ENCODE peak calls at places on chromosomes 1 and 21, in eight cellular contexts. L is amygdala, U is HTR-8/SVneo, C is substantia nigra, X is tibial nerve, E is dermis blood vessel endothelial cell, Z is progenitor cell of endocrine pancreas, Y is HT-29. G is an unnamed sample.

GRCh38 chr1:224182057-224182865 is 779 bp upstream of the DEGS1 start:
- DNase-seq in C (no peak), U (no peak), L (no peak), X (no peak), Y (peak; percentile 57), E (no peak), Z (no peak), G (no peak)

GRCh38 chr1:242800521-242800920 is 276.0 kb upstream of the PLD5 start:
- DNase-seq in C (no peak), Z (no peak), U (no peak), L (no peak), Y (no peak), X (no peak), E (no peak), G (no peak)

GRCh38 chr1:46623733-46624695 is 7.4 kb upstream of the MOB3C start:
- DNase-seq in X (no peak), E (no peak), L (no peak), U (no peak), Z (no peak), Y (no peak), C (no peak), G (no peak)

GRCh38 chr1:22291494-22291893 is 148.6 kb upstream of the WNT4 start:
- DNase-seq in Y (no peak), Z (no peak), L (no peak), U (no peak), E (no peak), X (no peak), C (no peak), G (no peak)

GRCh38 chr1:31372961-31373896 is at the start of gene FABP3:
- DNase-seq in Z (peak; percentile 75), C (peak; percentile 78), Y (peak; percentile 76), X (peak; percentile 44), L (peak; percentile 67), U (peak; percentile 75), E (peak; percentile 50), G (no peak)

GRCh38 chr1:207499573-207499972 is 3.6 kb downstream of the CR1 start:
- DNase-seq in C (peak; percentile 78), Z (peak; percentile 24), Y (peak; percentile 86), E (peak; percentile 82), U (peak; percentile 66), X (no peak), L (peak; percentile 5), G (peak; percentile 41)

GRCh38 chr1:16984717-16985116 is 4.3 kb upstream of the MFAP2 start:
- DNase-seq in X (peak; percentile 30), U (peak; percentile 48), Y (no peak), C (no peak), L (no peak), E (peak; percentile 95), Z (no peak), G (no peak)

GRCh38 chr1:160874935-160875334 is 10.0 kb downstream of the ITLN1 start:
- DNase-seq in Z (no peak), Y (no peak), U (no peak), X (no peak), E (no peak), C (no peak), L (no peak), G (no peak)

GRCh38 chr1:155019377-155020245 is 14.0 kb downstream of the DCST2 start:
- DNase-seq in U (no peak), C (no peak), X (no peak), L (no peak), Z (no peak), Y (no peak), E (no peak), G (no peak)

GRCh38 chr1:149884433-149885363 is 14.7 kb upstream of the BOLA1 start:
- DNase-seq in U (no peak), Y (peak; percentile 73), X (no peak), L (no peak), Z (no peak), C (no peak), E (peak; percentile 27), G (no peak)

GRCh38 chr1:65056234-65056633 is 89.9 kb upstream of the JAK1 start:
- DNase-seq in C (no peak), X (no peak), Y (no peak), U (no peak), Z (no peak), L (no peak), E (no peak), G (no peak)

GRCh38 chr21:31922881-31923280 is 50.1 kb downstream of the HUNK start:
- DNase-seq in E (no peak), Z (no peak), L (no peak), Y (no peak), X (no peak), U (no peak), C (no peak), G (no peak)

GRCh38 chr21:34204481-34205439 is 131.4 kb downstream of the MRPS6 start:
- DNase-seq in X (no peak), Z (no peak), Y (no peak), L (no peak), E (no peak), U (no peak), C (peak; percentile 5), G (no peak)

GRCh38 chr1:36166938-36167910 is 11.3 kb downstream of the MAP7D1 start:
- DNase-seq in U (no peak), E (no peak), X (no peak), L (no peak), Z (no peak), C (no peak), Y (no peak), G (no peak)

GRCh38 chr1:210321131-210321530 is 7.6 kb upstream of the HHAT start:
- DNase-seq in C (no peak), Y (no peak), X (no peak), Z (no peak), U (no peak), E (no peak), L (no peak), G (no peak)

GRCh38 chr1:116334868-116335649 is 38.0 kb upstream of the ATP1A1 start:
- DNase-seq in C (no peak), X (no peak), E (peak; percentile 45), Y (no peak), Z (no peak), L (no peak), U (no peak), G (no peak)

GRCh38 chr1:77888071-77888428 is 374 bp upstream of the NEXN start:
- DNase-seq in L (no peak), Z (no peak), C (peak; percentile 25), U (peak; percentile 32), X (no peak), E (peak; percentile 69), Y (no peak), G (no peak)

GRCh38 chr1:99969729-99970591 is at the start of gene SLC35A3:
- DNase-seq in U (peak; percentile 59), Y (peak; percentile 93), X (peak; percentile 37), Z (peak; percentile 77), C (peak; percentile 77), E (peak; percentile 77), L (peak; percentile 72), G (peak; percentile 75)

GRCh38 chr1:163842546-163842945 is 520.8 kb downstream of the NUF2 start:
- DNase-seq in C (no peak), U (no peak), E (no peak), Z (no peak), Y (no peak), L (no peak), X (no peak), G (no peak)

GRCh38 chr1:238052496-238053266 is 162.0 kb upstream of the ZP4 start:
- DNase-seq in U (no peak), X (no peak), Z (no peak), E (no peak), L (no peak), Y (no peak), C (no peak), G (no peak)

GRCh38 chr1:97647776-97648175 is 273.1 kb downstream of the DPYD start:
- DNase-seq in X (no peak), E (no peak), L (no peak), U (no peak), C (no peak), Z (no peak), Y (no peak), G (no peak)

GRCh38 chr1:62954758-62955157 is 170.8 kb downstream of the ATG4C start:
- DNase-seq in Y (no peak), C (no peak), L (no peak), U (no peak), E (no peak), Z (no peak), X (no peak), G (no peak)